ENCODE peak calls at places on chromosomes 16 and 17, in nine cellular contexts. P is fibroblast of lung; W is CD8-positive, alpha-beta memory T cell; D is RWPE2; U is small intestine; E is thoracic aorta; T is heart left ventricle; Q is upper lobe of right lung; M is sigmoid colon. K is an unnamed sample.

GRCh38 chr16:13099822-13100221 is 198.4 kb downstream of the SHISA9 start:
- DNase-seq in P (no peak), W (no peak), D (no peak), U (no peak), E (no peak), T (no peak), Q (no peak), M (no peak), K (no peak)

GRCh38 chr16:56643080-56643778 is 4.8 kb downstream of the MT1A start:
- DNase-seq in P (peak; percentile 51), W (peak; percentile 70), D (no peak), U (peak; percentile 91), E (peak; percentile 60), T (peak; percentile 63), Q (peak; percentile 90), M (peak; percentile 82), K (peak; percentile 56)

GRCh38 chr17:56638536-56639177 is 45.2 kb downstream of the NOG start:
- DNase-seq in P (peak; percentile 9), W (no peak), D (no peak), U (no peak), E (no peak), T (no peak), Q (no peak), M (no peak), K (no peak)

GRCh38 chr17:33292981-33293867 is at the start of gene ASIC2:
- DNase-seq in P (peak; percentile 63), W (no peak), D (peak; percentile 67), U (peak; percentile 59), E (no peak), T (no peak), Q (no peak), M (no peak), K (peak; percentile 62)

GRCh38 chr17:30236807-30237206 is 1.3 kb upstream of the SLC6A4 start:
- DNase-seq in P (peak; percentile 27), W (no peak), D (no peak), U (peak; percentile 60), E (peak; percentile 36), T (peak; percentile 37), Q (peak; percentile 83), M (no peak), K (peak; percentile 30)

GRCh38 chr17:1956134-1956533 is 69.0 kb downstream of the RTN4RL1 start:
- DNase-seq in P (no peak), W (no peak), D (no peak), U (no peak), E (no peak), T (no peak), Q (no peak), M (no peak), K (no peak)

GRCh38 chr17:39867084-39867890 is 715 bp upstream of the ZPBP2 start:
- DNase-seq in P (no peak), W (peak; percentile 13), D (no peak), U (no peak), E (no peak), T (no peak), Q (no peak), M (no peak), K (no peak)

GRCh38 chr17:4205917-4206316 is 57.9 kb downstream of the ANKFY1 start:
- DNase-seq in P (no peak), W (no peak), D (no peak), U (no peak), E (no peak), T (no peak), Q (no peak), M (no peak), K (no peak)

GRCh38 chr17:48624544-48625501 is 1.3 kb downstream of the HOXB9 start:
- DNase-seq in P (no peak), W (peak; percentile 41), D (no peak), U (no peak), E (no peak), T (no peak), Q (no peak), M (no peak), K (no peak)

GRCh38 chr17:28293994-28294393 is 25.0 kb upstream of the TMEM97 start:
- DNase-seq in P (no peak), W (no peak), D (no peak), U (no peak), E (no peak), T (no peak), Q (no peak), M (no peak), K (no peak)

GRCh38 chr17:39239640-39240314 is 14.0 kb upstream of the STAC2 start:
- DNase-seq in P (no peak), W (peak; percentile 65), D (no peak), U (peak; percentile 60), E (no peak), T (no peak), Q (peak; percentile 84), M (peak; percentile 27), K (peak; percentile 29)

GRCh38 chr17:15231851-15232516 is 33.1 kb downstream of the PMP22 start:
- DNase-seq in P (no peak), W (no peak), D (no peak), U (no peak), E (no peak), T (no peak), Q (no peak), M (no peak), K (no peak)
- H3K27ac ChIP-seq in P (no peak overlapping the region), W (no peak overlapping the region), D (no peak overlapping the region), U (no peak overlapping the region), E (no peak overlapping the region), T (peak overlapping the region; percentile 3), Q (no peak overlapping the region), M (no peak overlapping the region), K (no peak overlapping the region)

DNA sequence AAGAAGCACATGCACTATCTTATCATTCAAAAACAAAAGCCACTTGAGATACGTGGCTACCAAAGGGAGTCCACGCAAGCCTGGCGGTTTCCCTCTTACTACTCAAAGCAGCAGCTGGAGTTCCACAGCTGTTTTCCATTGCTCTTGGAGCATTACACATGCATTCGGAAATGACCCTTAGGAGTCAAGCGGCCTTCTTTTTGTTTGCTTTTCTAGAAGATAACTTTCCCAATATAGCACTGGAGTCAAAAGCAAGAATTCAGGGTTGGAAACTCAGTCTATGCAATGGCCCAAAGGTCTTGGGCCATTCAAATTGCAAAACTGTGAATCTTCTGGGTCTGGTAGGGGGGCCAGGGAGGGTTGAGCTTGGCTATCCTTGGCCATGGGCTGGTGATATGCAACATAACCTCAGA is 97.8 kb upstream of the MAF start:
- DNase-seq in P (peak; percentile 63), W (no peak), D (no peak), U (no peak), E (no peak), T (peak; percentile 65), Q (no peak), M (peak; percentile 71), K (no peak)
- H3K27ac ChIP-seq in P (peak overlapping the region; percentile 57), W (no peak overlapping the region), D (no peak overlapping the region), U (no peak overlapping the region), E (no peak overlapping the region), T (no peak overlapping the region), Q (no peak overlapping the region), M (no peak overlapping the region), K (no peak overlapping the region)

GRCh38 chr17:62062313-62062712 is 2.8 kb downstream of the MED13 start:
- DNase-seq in P (peak; percentile 40), W (no peak), D (no peak), U (no peak), E (no peak), T (no peak), Q (no peak), M (no peak), K (peak; percentile 4)

GRCh38 chr17:62062936-62063335 is 2.1 kb downstream of the MED13 start:
- DNase-seq in P (no peak), W (no peak), D (no peak), U (no peak), E (no peak), T (no peak), Q (no peak), M (no peak), K (no peak)

GRCh38 chr17:62065611-62066468 is 762 bp upstream of the MED13 start:
- DNase-seq in P (peak; percentile 95), W (peak; percentile 99), D (peak; percentile 99), U (peak; percentile 99), E (peak; percentile 96), T (peak; percentile 99), Q (peak; percentile 100), M (peak; percentile 99), K (peak; percentile 97)

GRCh38 chr17:62064791-62065563 is at the start of gene MED13:
- DNase-seq in P (peak; percentile 40), W (peak; percentile 65), D (peak; percentile 66), U (peak; percentile 51), E (peak; percentile 7), T (peak; percentile 67), Q (peak; percentile 89), M (peak; percentile 79), K (peak; percentile 52)

DNA sequence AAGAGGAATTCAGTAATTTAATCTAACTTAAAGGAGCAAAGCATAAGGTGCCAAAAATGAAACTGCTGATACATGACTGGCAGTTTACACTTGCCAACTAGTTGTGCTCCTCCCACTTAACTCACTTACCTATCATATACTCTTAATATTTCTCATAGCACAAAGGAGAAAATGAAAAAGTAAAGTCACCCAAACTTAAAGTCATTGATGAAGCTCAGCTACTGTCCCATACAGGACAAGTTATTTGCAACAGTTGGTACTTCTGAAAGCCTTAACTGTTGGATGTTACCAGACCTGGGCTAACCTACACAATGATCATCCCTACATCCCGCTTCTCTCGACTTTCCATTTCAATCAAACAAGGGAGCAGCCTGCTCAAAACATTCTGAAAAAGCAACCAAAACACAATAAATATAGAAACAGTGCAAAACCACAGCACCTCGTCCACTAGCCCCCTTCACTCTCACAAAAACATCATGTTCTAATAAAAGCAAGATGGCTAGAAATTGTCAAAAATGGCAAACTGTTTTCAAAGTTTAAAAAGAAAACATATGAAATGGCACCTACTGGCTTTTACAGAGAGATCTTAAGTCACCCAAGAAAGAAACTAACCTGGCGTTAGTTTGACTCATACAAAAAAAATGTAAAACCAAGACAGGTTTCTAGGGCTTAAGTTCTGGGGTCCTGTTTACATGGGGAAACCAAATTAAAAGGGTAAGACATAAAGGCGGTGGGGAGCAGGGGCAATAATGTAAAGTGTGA is 868 bp downstream of the MED13 start:
- DNase-seq in P (peak; percentile 48), W (no peak), D (no peak), U (peak; percentile 65), E (no peak), T (no peak), Q (no peak), M (no peak), K (peak; percentile 48)
- H3K27ac ChIP-seq in P (peak overlapping the region; percentile 74), W (peak overlapping the region; percentile 53), D (peak overlapping the region; percentile 77), U (peak overlapping the region; percentile 91), E (peak overlapping the region; percentile 80), T (peak overlapping the region; percentile 97), Q (peak overlapping the region; percentile 86), M (peak overlapping the region; percentile 100), K (peak overlapping the region; percentile 88)

GRCh38 chr16:19168173-19169080 is at the start of gene SYT17:
- DNase-seq in P (no peak), W (no peak), D (no peak), U (peak; percentile 55), E (no peak), T (peak; percentile 22), Q (peak; percentile 82), M (no peak), K (no peak)

GRCh38 chr16:19164285-19164684 is 3.8 kb upstream of the SYT17 start:
- DNase-seq in P (no peak), W (no peak), D (no peak), U (no peak), E (no peak), T (no peak), Q (no peak), M (no peak), K (no peak)

GRCh38 chr16:19167710-19168172 is 299 bp upstream of the SYT17 start:
- DNase-seq in P (peak; percentile 58), W (no peak), D (peak; percentile 70), U (peak; percentile 74), E (no peak), T (peak; percentile 64), Q (peak; percentile 92), M (no peak), K (peak; percentile 39)

GRCh38 chr16:19165101-19165500 is 2.9 kb upstream of the SYT17 start:
- DNase-seq in P (peak; percentile 27), W (no peak), D (no peak), U (no peak), E (no peak), T (no peak), Q (no peak), M (no peak), K (no peak)

GRCh38 chr16:19166500-19166899 is 1.5 kb upstream of the SYT17 start:
- DNase-seq in P (no peak), W (no peak), D (no peak), U (no peak), E (no peak), T (no peak), Q (peak; percentile 67), M (no peak), K (no peak)
- H3K27ac ChIP-seq in P (no peak overlapping the region), W (no peak overlapping the region), D (no peak overlapping the region), U (no peak overlapping the region), E (no peak overlapping the region), T (no peak overlapping the region), Q (no peak overlapping the region), M (no peak overlapping the region), K (no peak overlapping the region)

K was measured in mammary epithelial cell.